ENCODE peak calls at places on chromosomes 3 and 15, in six cellular contexts. Z is astrocyte, Y is hepatocyte, O is K562, Q is HepG2, P is fibroblast of lung. G is an unnamed sample.

GRCh38 chr15:71128939-71129562 is 13.8 kb downstream of the THSD4 start:
- DNase-seq in Z (no peak), Q (no peak), P (no peak), Y (no peak), O (no peak), G (no peak)

GRCh38 chr3:55204417-55204816 is 276.6 kb upstream of the LRTM1 start:
- DNase-seq in Z (peak; percentile 80), Y (no peak), O (no peak), Q (no peak), P (peak; percentile 80), G (peak; percentile 44)

GRCh38 chr15:78455749-78456148 is 17.7 kb downstream of the IREB2 start:
- DNase-seq in Q (no peak), P (peak; percentile 4), O (no peak), Z (no peak), Y (peak; percentile 34), G (no peak)

GRCh38 chr15:99443768-99444446 is 121.9 kb upstream of the MEF2A start:
- DNase-seq in O (no peak), Y (no peak), Q (no peak), Z (no peak), P (no peak), G (peak; percentile 55)

GRCh38 chr3:50015918-50016317 is 72.8 kb upstream of the RBM5 start:
- DNase-seq in Y (no peak), Q (no peak), O (no peak), P (peak; percentile 20), Z (no peak), G (no peak)

GRCh38 chr3:112424394-112424793 is 74.9 kb downstream of the BTLA start:
- DNase-seq in O (no peak), Y (no peak), Q (no peak), Z (no peak), P (peak; percentile 23), G (no peak)

GRCh38 chr15:83300826-83301225 is 16.4 kb upstream of the BNC1 start:
- DNase-seq in Y (no peak), P (peak; percentile 77), O (no peak), Z (peak; percentile 72), Q (no peak), G (no peak)

GRCh38 chr3:30440147-30440604 is 166.2 kb upstream of the TGFBR2 start:
- DNase-seq in Z (peak; percentile 73), Y (no peak), P (peak; percentile 80), Q (peak; percentile 58), O (no peak), G (peak; percentile 81)

GRCh38 chr3:133886031-133886722 is 9.5 kb downstream of the RAB6B start:
- DNase-seq in Y (no peak), P (no peak), Q (no peak), Z (no peak), O (no peak), G (no peak)

GRCh38 chr3:54424283-54424682 is 301.9 kb downstream of the CACNA2D3 start:
- DNase-seq in P (no peak), Q (no peak), Y (no peak), Z (no peak), O (no peak), G (no peak)

GRCh38 chr3:6228958-6229683 is 631.8 kb upstream of the GRM7 start:
- DNase-seq in Y (no peak), O (no peak), Z (no peak), Q (no peak), P (no peak), G (peak; percentile 21)

GRCh38 chr3:11162401-11163345 is 8.4 kb downstream of the HRH1 start:
- DNase-seq in P (no peak), Z (no peak), Y (no peak), O (no peak), Q (no peak), G (no peak)

GRCh38 chr3:96430019-96430541 is 384.3 kb upstream of the EPHA6 start:
- DNase-seq in Z (no peak), Y (no peak), O (no peak), Q (no peak), P (no peak), G (no peak)

DNA sequence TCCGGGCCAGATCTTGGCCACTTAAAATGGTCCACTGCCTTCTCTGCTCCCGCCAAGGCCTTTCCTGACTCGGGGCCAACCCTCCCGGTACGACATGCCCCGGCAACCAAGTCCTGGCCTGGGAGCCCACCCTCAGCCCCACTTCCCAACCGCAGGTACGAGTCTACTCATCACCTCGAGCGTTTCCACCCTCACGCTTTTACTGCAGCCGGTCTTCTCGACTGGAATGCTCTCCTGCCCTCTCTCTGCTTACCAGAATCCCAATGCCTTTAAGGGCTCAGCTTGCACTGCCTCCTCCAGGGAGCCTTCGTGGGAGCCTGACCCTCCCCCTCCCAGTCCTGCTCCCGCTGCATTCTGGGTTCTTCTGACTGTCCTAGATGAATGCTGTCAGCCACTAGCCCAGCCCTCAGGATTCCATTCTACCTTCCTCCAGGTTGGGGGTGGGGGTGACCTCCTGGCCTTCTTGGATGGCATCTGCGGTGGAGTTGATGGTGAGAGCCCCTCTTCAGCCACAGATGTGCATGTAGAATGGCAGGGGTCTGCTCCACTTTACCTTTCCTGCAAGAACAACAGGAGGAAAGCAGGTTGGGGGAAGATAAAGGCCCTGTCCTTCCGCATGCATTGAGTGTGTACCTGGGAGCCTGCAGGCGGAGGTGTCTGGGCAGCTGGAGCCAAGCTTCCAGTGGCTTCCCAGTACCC is 1.1 kb upstream of the CSRNP1 start:
- DNase-seq in P (peak; percentile 33), Q (peak; percentile 60), O (peak; percentile 75), Y (peak; percentile 80), Z (no peak), G (peak; percentile 65)
- H3K4me2 ChIP-seq in P (no peak overlapping the region), Q (peak overlapping the region; percentile 87), O (peak overlapping the region; percentile 90), Y (peak overlapping the region; percentile 81), Z (peak overlapping the region; percentile 76), G (no peak overlapping the region)

GRCh38 chr3:51676102-51676640 is 5.1 kb downstream of the TEX264 start:
- DNase-seq in P (no peak), Z (no peak), Q (no peak), Y (no peak), O (no peak), G (no peak)
- H3K4me1 ChIP-seq in P (peaks cover 5% of the 10 kb centered on the region), Z (peaks cover 20% of the 10 kb centered on the region), Q (peaks cover 22% of the 10 kb centered on the region), Y (peaks cover 10% of the 10 kb centered on the region), O (no peaks in the 10 kb centered on the region), G (peaks cover 24% of the 10 kb centered on the region)

DNA sequence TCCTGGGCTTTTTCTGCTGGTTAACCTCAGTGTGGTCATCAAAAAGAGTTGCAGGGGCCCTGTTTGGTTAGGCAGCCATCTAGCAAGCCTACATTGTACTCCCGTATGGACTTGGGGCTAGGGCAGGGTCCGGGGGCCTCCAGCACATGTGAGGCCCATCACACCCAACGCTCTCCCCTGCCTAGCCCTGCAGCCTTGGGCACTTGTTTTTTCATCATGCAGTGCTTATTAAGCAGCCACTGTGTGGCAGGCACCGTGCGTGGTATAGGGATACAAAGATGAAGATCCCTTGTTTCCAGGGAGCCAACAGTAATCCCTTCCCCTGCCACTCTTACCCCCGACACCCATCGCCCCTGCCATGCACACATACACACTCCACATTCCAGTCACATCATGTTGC is 14.2 kb downstream of the MRAS start:
- DNase-seq in Z (no peak), O (no peak), Y (no peak), P (no peak), Q (peak; percentile 13), G (no peak)
- TF ChIP-seq CTCF in Z (no peak), O (no peak), Y (no peak), P (no peak), Q (no peak), G (no peak)

GRCh38 chr15:91706366-91707032 is 147.0 kb upstream of the SLCO3A1 start:
- DNase-seq in Y (peak; percentile 84), P (peak; percentile 53), Z (peak; percentile 27), O (peak; percentile 49), Q (peak; percentile 38), G (peak; percentile 85)
- H3K4me2 ChIP-seq in Y (peak overlapping the region; percentile 27), P (peak overlapping the region; percentile 5), Z (no peak overlapping the region), O (no peak overlapping the region), Q (no peak overlapping the region), G (no peak overlapping the region)

GRCh38 chr15:34331809-34332208 is 5.8 kb downstream of the SLC12A6 start:
- DNase-seq in Q (no peak), P (peak; percentile 73), Z (peak; percentile 70), Y (no peak), O (no peak), G (no peak)

GRCh38 chr15:34335176-34335575 is 2.4 kb downstream of the SLC12A6 start:
- DNase-seq in Q (no peak), P (no peak), Z (no peak), O (no peak), Y (no peak), G (no peak)

GRCh38 chr15:34336947-34337556 is 529 bp downstream of the SLC12A6 start:
- DNase-seq in P (no peak), Z (no peak), O (no peak), Q (no peak), Y (no peak), G (peak; percentile 37)

GRCh38 chr15:34336333-34336732 is 1.2 kb downstream of the SLC12A6 start:
- DNase-seq in Z (no peak), Q (no peak), O (no peak), Y (no peak), P (no peak), G (peak; percentile 27)

DNA sequence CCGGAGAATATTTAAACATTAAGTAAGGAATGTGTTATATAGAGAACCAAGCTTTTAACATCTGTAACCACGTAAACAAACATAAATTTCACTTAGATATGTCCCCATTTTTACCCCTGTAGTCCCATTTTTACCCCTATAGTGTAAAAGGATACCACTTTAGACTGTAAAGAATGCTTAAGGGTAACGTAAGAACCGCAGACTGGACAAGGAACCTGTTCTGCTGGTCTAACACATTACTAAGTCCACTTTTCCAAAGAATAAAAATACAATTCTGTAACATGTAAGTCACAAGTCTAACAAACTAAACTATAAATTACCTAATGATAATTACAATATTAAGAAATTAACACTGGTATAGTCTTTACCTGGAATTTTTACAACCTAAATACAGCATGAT is 2.9 kb downstream of the SLC12A6 start:
- DNase-seq in Q (no peak), O (no peak), P (no peak), Y (no peak), Z (no peak), G (no peak)
- H3K4me1 ChIP-seq in Q (peaks cover 36% of the 10 kb centered on the region), O (peaks cover 44% of the 10 kb centered on the region), P (peaks cover 7% of the 10 kb centered on the region), Y (no peaks in the 10 kb centered on the region), Z (peaks cover 12% of the 10 kb centered on the region), G (peaks cover 35% of the 10 kb centered on the region)